ENCODE peak calls at places on chromosomes 3 and 15, in ten cellular contexts. G, C, M, R, Y, Z, J, E, X and S are unnamed samples.
A peak's percentile ranks its signal among the peaks of the same experiment; 100 is the strongest.

GRCh38 chr3:129836381-129837056 is 57.0 kb downstream of the TMCC1 start:
- DNase-seq in M (no peak), Y (no peak), C (no peak), X (no peak), J (no peak), E (no peak), Z (no peak), G (no peak), R (no peak), S (no peak)

GRCh38 chr15:95439812-95440380 is 890.6 kb upstream of the NR2F2 start:
- DNase-seq in C (no peak), Y (no peak), G (no peak), E (no peak), M (no peak), R (no peak), X (no peak), J (no peak), Z (no peak), S (no peak)

GRCh38 chr3:172034786-172035685 is 4.3 kb upstream of the FNDC3B start:
- DNase-seq in R (peak; percentile 51), X (peak; percentile 32), C (no peak), Y (no peak), G (no peak), Z (no peak), E (no peak), M (no peak), J (no peak), S (no peak)

GRCh38 chr15:59313703-59314332 is 58.9 kb downstream of the MYO1E start:
- DNase-seq in R (peak; percentile 77), E (peak; percentile 91), Y (peak; percentile 86), M (no peak), X (peak; percentile 77), Z (peak; percentile 73), J (no peak), C (peak; percentile 80), G (peak; percentile 94), S (no peak)

GRCh38 chr3:195758721-195759353 is 38.1 kb downstream of the MUC20 start:
- DNase-seq in G (no peak), C (no peak), X (no peak), R (no peak), E (peak; percentile 16), Y (no peak), M (no peak), J (no peak), Z (no peak), S (no peak)

GRCh38 chr3:169534439-169534838 is 129.1 kb downstream of the MECOM start:
- DNase-seq in X (no peak), R (no peak), J (no peak), M (no peak), Y (no peak), Z (no peak), E (no peak), C (no peak), G (no peak), S (no peak)

GRCh38 chr15:97652041-97652440 is 308.5 kb upstream of the ARRDC4 start:
- DNase-seq in C (no peak), G (no peak), Y (no peak), J (no peak), X (no peak), E (no peak), Z (no peak), R (no peak), M (no peak), S (no peak)

GRCh38 chr15:91228391-91228790 is 128.3 kb downstream of the SV2B start:
- DNase-seq in Y (no peak), X (no peak), Z (no peak), C (no peak), J (no peak), G (no peak), E (no peak), M (no peak), R (no peak), S (no peak)

GRCh38 chr3:65888980-65889706 is 149.6 kb downstream of the MAGI1 start:
- DNase-seq in C (no peak), M (no peak), E (no peak), G (no peak), R (no peak), Y (no peak), J (peak; percentile 89), Z (no peak), X (peak; percentile 41), S (no peak)

GRCh38 chr15:96406701-96407100 is 76.2 kb downstream of the NR2F2 start:
- DNase-seq in X (no peak), J (no peak), M (no peak), R (no peak), G (no peak), Z (no peak), C (no peak), Y (no peak), E (no peak), S (no peak)

GRCh38 chr3:46878796-46879436 is 1.4 kb downstream of the PTH1R start:
- DNase-seq in J (no peak), E (no peak), C (no peak), Z (no peak), Y (peak; percentile 60), G (peak; percentile 92), R (peak; percentile 35), X (peak; percentile 31), M (no peak), S (no peak)

GRCh38 chr3:12536423-12536822 is 8.9 kb downstream of the MKRN2OS start:
- DNase-seq in X (no peak), E (no peak), G (no peak), M (no peak), Y (no peak), C (no peak), Z (no peak), J (no peak), R (no peak), S (no peak)
- TF ChIP-seq CTCF in X (no peak), E (peak; percentile 8), G (no peak), M (no peak), Y (no peak), C (peak; percentile 14), Z (no peak), J (peak; percentile 5), R (no peak), S (no peak)

GRCh38 chr3:152961323-152961722 is 126.4 kb downstream of the P2RY1 start:
- DNase-seq in J (no peak), X (peak; percentile 53), G (no peak), Z (no peak), Y (peak; percentile 80), C (no peak), R (peak; percentile 59), M (no peak), E (no peak), S (no peak)
- TF ChIP-seq CTCF in J (peak; percentile 21), X (peak; percentile 59), G (peak; percentile 30), Z (peak; percentile 35), Y (peak; percentile 78), C (no peak), R (no peak), M (peak; percentile 62), E (peak; percentile 39), S (peak; percentile 65)

DNA sequence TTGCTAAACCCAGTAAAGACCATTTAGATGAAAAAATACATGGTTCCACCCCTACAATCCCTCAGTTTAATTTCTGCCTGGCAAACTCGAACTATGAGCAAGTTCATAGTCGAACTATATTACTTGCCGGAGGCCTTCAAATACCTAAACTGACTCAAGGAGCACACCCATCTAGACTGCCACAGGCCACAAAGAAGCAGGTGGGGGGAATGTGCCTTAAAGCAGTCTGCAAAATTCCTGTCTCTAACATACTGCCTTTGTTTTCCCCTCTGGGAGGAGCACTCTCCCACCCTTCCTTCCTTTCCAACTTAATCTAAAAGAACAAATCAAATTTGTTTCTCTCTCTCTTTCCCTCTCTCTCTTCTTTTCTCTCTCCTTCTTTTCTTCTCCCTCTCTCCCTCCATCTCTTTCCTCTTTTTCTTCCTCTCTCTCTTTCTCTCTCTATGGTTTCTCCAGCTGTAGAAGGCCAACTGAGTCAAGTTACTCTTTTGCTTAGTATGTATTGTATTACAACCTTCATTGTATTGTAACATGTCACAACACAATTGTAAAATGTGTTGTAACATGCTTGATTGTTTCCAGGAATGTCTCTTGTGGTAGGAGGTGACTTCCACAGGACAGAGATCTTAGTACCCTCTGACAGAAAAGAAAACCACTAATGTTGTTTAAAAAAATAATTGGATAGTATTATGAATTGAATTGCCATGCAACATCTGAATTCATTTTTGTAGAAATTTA is 496.3 kb downstream of the ROBO2 start:
- DNase-seq in Y (peak; percentile 14), J (no peak), E (no peak), R (no peak), C (no peak), M (no peak), Z (no peak), X (no peak), G (no peak), S (no peak)
- TF ChIP-seq CTCF in Y (no peak), J (no peak), E (no peak), R (no peak), C (no peak), M (no peak), Z (no peak), X (no peak), G (no peak), S (no peak)

GRCh38 chr3:126530171-126531050 is 6.5 kb downstream of the CHST13 start:
- DNase-seq in X (no peak), C (no peak), J (no peak), E (peak; percentile 72), G (peak; percentile 77), M (no peak), Z (peak; percentile 38), Y (no peak), R (peak; percentile 65), S (no peak)

GRCh38 chr3:126527455-126528211 is 3.7 kb downstream of the CHST13 start:
- DNase-seq in R (no peak), Z (no peak), X (no peak), G (peak; percentile 20), J (no peak), Y (no peak), M (no peak), E (peak; percentile 52), C (no peak), S (no peak)

GRCh38 chr3:126529585-126530170 is 5.7 kb downstream of the CHST13 start:
- DNase-seq in E (peak; percentile 55), J (no peak), C (no peak), Y (no peak), G (peak; percentile 46), R (no peak), Z (no peak), M (no peak), X (no peak), S (no peak)

GRCh38 chr3:126528419-126528799 is 4.5 kb downstream of the CHST13 start:
- DNase-seq in E (peak; percentile 23), Y (no peak), X (no peak), C (no peak), J (no peak), Z (no peak), M (no peak), G (peak; percentile 43), R (no peak), S (no peak)

DNA sequence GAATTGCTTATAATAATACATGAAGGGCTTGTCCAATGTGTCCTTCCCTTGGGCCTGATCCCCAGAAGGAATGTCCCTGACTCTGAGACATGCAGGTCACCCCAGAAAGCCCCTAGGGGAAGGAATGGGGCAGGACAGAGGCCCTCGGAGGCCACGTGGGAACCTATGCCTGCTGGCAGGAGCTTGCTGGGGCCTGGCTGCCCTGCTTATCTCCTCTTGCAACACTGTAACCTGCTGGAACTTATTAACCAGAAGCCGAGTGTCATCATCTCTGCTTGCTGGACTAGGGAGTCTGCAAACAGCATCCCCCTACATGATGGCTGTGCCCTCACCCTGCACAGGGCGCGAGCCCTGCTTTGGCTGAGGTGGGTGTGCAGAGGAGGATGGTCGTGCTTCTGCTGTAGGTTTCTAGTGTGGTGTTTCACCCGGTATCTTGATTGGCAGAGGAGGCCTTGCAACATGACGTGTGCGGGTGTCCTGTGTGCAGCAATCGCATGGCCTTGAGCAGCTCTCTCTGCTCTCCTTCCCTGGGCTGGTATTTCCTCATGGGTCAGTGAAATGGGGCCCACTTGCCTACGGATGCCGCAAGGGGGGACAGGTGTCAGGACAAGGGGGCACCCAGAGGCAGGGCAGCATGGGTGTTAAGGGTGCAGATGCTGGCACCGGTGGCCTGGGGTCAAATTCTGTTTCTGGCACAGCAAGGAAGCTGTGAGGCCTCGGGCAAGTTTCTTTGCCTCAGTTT is 5.0 kb downstream of the CHST13 start:
- DNase-seq in R (peak; percentile 65), G (peak; percentile 62), M (peak; percentile 53), J (peak; percentile 14), C (no peak), Y (peak; percentile 84), X (peak; percentile 48), Z (no peak), E (peak; percentile 53), S (no peak)
- TF ChIP-seq CTCF in R (no peak), G (no peak), M (peak; percentile 62), J (no peak), C (no peak), Y (peak; percentile 23), X (no peak), Z (no peak), E (no peak), S (no peak)